ENCODE peak calls at places on chromosomes 2 and 18, in ten cellular contexts. U is uterus, J is A549, E is thyroid gland, C is GM12891, D is heart left ventricle, G is transverse colon, V is tibial nerve, H is GM12878, S is stomach. Q is an unnamed sample.
A peak's percentile ranks its signal among the peaks of the same experiment; 100 is the strongest.

GRCh38 chr2:37829202-37829601 is 95.9 kb upstream of the RMDN2 start:
- DNase-seq in J (no peak), U (peak; percentile 36), G (no peak), V (no peak), S (no peak), H (no peak), D (peak; percentile 40), E (peak; percentile 9), C (no peak), Q (no peak)

GRCh38 chr2:88452980-88453582 is 588 bp upstream of the FOXI3 start:
- DNase-seq in E (no peak), G (no peak), J (no peak), U (no peak), V (no peak), C (no peak), S (no peak), D (no peak), H (no peak), Q (no peak)

GRCh38 chr2:177171418-177171865 is 41.2 kb upstream of the HNRNPA3 start:
- DNase-seq in S (peak; percentile 69), G (no peak), C (no peak), U (no peak), H (no peak), E (no peak), D (no peak), J (no peak), V (no peak), Q (no peak)

GRCh38 chr2:186755066-186755465 is 61.2 kb downstream of the FAM171B start:
- DNase-seq in S (no peak), G (no peak), C (no peak), E (no peak), V (no peak), U (no peak), D (no peak), J (no peak), H (no peak), Q (no peak)

GRCh38 chr2:121777699-121778058 is 22.2 kb downstream of the TSN start:
- DNase-seq in E (no peak), S (no peak), U (no peak), G (no peak), J (peak; percentile 28), C (no peak), D (no peak), H (no peak), V (no peak), Q (no peak)

GRCh38 chr2:230244211-230244610 is 18.7 kb downstream of the SP140 start:
- DNase-seq in U (no peak), H (no peak), E (no peak), J (no peak), D (no peak), G (no peak), V (no peak), C (no peak), S (no peak), Q (no peak)

GRCh38 chr2:7672027-7672684 is 754.9 kb downstream of the RNF144A start:
- DNase-seq in S (peak; percentile 73), U (no peak), V (no peak), H (peak; percentile 35), G (peak; percentile 72), D (no peak), E (no peak), J (peak; percentile 75), C (no peak), Q (peak; percentile 74)

GRCh38 chr18:75926811-75927210 is 499.3 kb upstream of the SMIM21 start:
- DNase-seq in D (no peak), S (no peak), C (no peak), H (no peak), V (no peak), U (no peak), G (no peak), E (no peak), J (peak; percentile 7), Q (no peak)

GRCh38 chr2:155377931-155378444 is 679.5 kb downstream of the KCNJ3 start:
- DNase-seq in V (no peak), E (no peak), C (no peak), J (no peak), S (no peak), U (no peak), D (no peak), H (no peak), G (no peak), Q (no peak)

GRCh38 chr2:237630216-237631000 is 3.0 kb downstream of the LRRFIP1 start:
- DNase-seq in E (no peak), U (no peak), D (peak; percentile 29), S (no peak), V (no peak), C (no peak), J (no peak), H (no peak), G (no peak), Q (no peak)

GRCh38 chr2:75645643-75646042 is 940 bp upstream of the MRPL19 start:
- DNase-seq in V (no peak), H (no peak), E (no peak), D (no peak), C (no peak), J (no peak), S (no peak), U (no peak), G (no peak), Q (no peak)

GRCh38 chr18:55875330-55875933 is 287.4 kb upstream of the TCF4 start:
- DNase-seq in V (no peak), G (no peak), H (no peak), E (no peak), D (peak; percentile 24), J (no peak), U (no peak), C (no peak), S (no peak), Q (no peak)

GRCh38 chr18:23503967-23504352 is 649 bp downstream of the RMC1 start:
- DNase-seq in U (no peak), D (no peak), H (no peak), J (no peak), V (no peak), C (no peak), G (no peak), E (no peak), S (no peak), Q (peak; percentile 66)

GRCh38 chr18:34880882-34881852 is 160.0 kb upstream of the MAPRE2 start:
- DNase-seq in U (no peak), G (no peak), E (no peak), V (no peak), C (no peak), H (no peak), S (no peak), J (peak; percentile 41), D (no peak), Q (no peak)

GRCh38 chr18:36419913-36420531 is 122.5 kb downstream of the FHOD3 start:
- DNase-seq in H (no peak), E (no peak), V (no peak), J (peak; percentile 39), G (no peak), D (no peak), C (no peak), S (no peak), U (no peak), Q (no peak)

GRCh38 chr2:144217853-144218633 is 301.9 kb downstream of the ZEB2 start:
- DNase-seq in C (no peak), D (no peak), U (no peak), J (no peak), S (no peak), H (no peak), E (no peak), G (no peak), V (no peak), Q (no peak)

GRCh38 chr2:113206251-113206650 is 32.5 kb downstream of the PSD4 start:
- DNase-seq in S (no peak), J (no peak), G (no peak), C (no peak), V (no peak), H (no peak), D (no peak), U (no peak), E (no peak), Q (no peak)

GRCh38 chr2:42569116-42569711 is 782 bp downstream of the MTA3 start:
- DNase-seq in D (peak; percentile 40), C (no peak), S (peak; percentile 38), V (no peak), J (peak; percentile 29), G (peak; percentile 24), U (peak; percentile 48), E (peak; percentile 38), H (no peak), Q (peak; percentile 23)

GRCh38 chr2:241279828-241280227 is 35.6 kb downstream of the HDLBP start:
- DNase-seq in H (no peak), D (no peak), G (no peak), E (no peak), U (no peak), J (no peak), C (no peak), V (no peak), S (no peak), Q (no peak)

DNA sequence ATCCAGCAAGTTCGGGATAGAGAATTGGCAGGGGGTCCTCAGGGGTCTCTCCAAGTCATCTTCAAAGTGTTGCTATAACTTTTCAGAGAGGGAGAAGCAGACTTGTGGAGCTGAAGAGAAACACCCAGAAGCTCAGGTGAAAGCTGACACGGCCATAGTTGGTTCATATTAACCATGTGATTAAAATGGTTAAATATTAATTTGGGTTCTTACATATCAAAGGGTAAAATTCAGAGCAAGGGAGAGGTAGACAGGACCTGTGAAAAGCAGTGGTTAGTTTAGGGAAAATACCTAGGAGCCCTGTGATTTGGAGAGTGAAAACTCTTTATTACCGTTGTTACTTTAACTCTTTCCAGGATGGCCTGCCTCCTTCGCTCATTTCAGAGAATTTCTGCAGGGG is at the start of gene UGT1A6:
- DNase-seq in H (no peak), S (no peak), D (no peak), E (no peak), J (no peak), U (no peak), G (no peak), C (no peak), V (no peak), Q (no peak)
- TF ChIP-seq POLR2A in H (no peak), S (no peak), D (no peak), E (no peak), J (no peak), U (no peak), G (no peak), C (no peak), V (no peak), Q (no peak)

GRCh38 chr2:159098815-159099455 is 130.5 kb downstream of the TANC1 start:
- DNase-seq in U (no peak), E (no peak), G (no peak), D (no peak), J (no peak), S (no peak), H (no peak), C (no peak), V (no peak), Q (no peak)
- TF ChIP-seq POLR2A in U (no peak), E (no peak), G (no peak), D (no peak), J (no peak), S (no peak), H (no peak), C (no peak), V (no peak), Q (no peak)

GRCh38 chr2:173090973-173091660 is 15.5 kb downstream of the MAP3K20 start:
- DNase-seq in S (no peak), G (no peak), D (peak; percentile 65), E (no peak), C (no peak), J (no peak), U (peak; percentile 67), H (no peak), V (no peak), Q (peak; percentile 4)
- TF ChIP-seq POLR2A in S (no peak), G (no peak), D (no peak), E (no peak), C (no peak), J (no peak), U (no peak), H (no peak), V (no peak), Q (no peak)

GRCh38 chr2:55051026-55051866 is 995 bp upstream of the RTN4 start:
- DNase-seq in G (peak; percentile 55), E (peak; percentile 65), U (peak; percentile 77), H (no peak), C (no peak), V (peak; percentile 42), S (peak; percentile 46), D (peak; percentile 62), J (peak; percentile 96), Q (peak; percentile 72)
- TF ChIP-seq POLR2A in G (no peak), E (no peak), U (no peak), H (no peak), C (no peak), V (peak; percentile 26), S (no peak), D (no peak), J (no peak), Q (no peak)

Q was measured in erythroblast.